ENCODE peak calls at places on chromosome 20, in five cellular contexts. A is H1, X is transverse colon, N is prostate gland, Y is hepatocyte. I is an unnamed sample.

GRCh38 chr20:35312348-35312747 is 20.1 kb upstream of the FAM83C start:
- DNase-seq in N (no peak), X (no peak), A (no peak), Y (no peak), I (peak)

GRCh38 chr20:61796738-61797137 is 268.9 kb downstream of the TAF4 start:
- DNase-seq in X (no peak), A (no peak), Y (no peak), N (no peak), I (no peak)

GRCh38 chr20:3041818-3042504 is 1.5 kb upstream of the GNRH2 start:
- DNase-seq in A (no peak), N (no peak), Y (no peak), X (no peak), I (no peak)

GRCh38 chr20:1840865-1841553 is 54.2 kb upstream of the SIRPA start:
- DNase-seq in X (no peak), N (no peak), Y (no peak), A (no peak), I (no peak)

GRCh38 chr20:53447271-53447670 is 146.4 kb downstream of the ZNF217 start:
- DNase-seq in Y (no peak), N (no peak), A (no peak), X (no peak), I (no peak)

GRCh38 chr20:58890454-58891075 is 38.0 kb downstream of the GNAS start:
- DNase-seq in X (peak), A (no peak), Y (no peak), N (peak), I (peak)

GRCh38 chr20:23606652-23607049 is 934 bp upstream of the CST9 start:
- DNase-seq in N (peak), A (peak), Y (peak), X (peak), I (peak)

GRCh38 chr20:46979603-46980241 is 85.1 kb downstream of the EYA2 start:
- DNase-seq in A (no peak), Y (no peak), N (no peak), X (no peak), I (no peak)

GRCh38 chr20:9021699-9022098 is 47.2 kb upstream of the PLCB4 start:
- DNase-seq in Y (peak), X (no peak), A (peak), N (no peak), I (no peak)

GRCh38 chr20:52975024-52975732 is 3.0 kb downstream of the TSHZ2 start:
- DNase-seq in A (no peak), X (no peak), Y (no peak), N (no peak), I (no peak)

GRCh38 chr20:23246682-23247664 is 103.6 kb upstream of the NXT1 start:
- DNase-seq in A (no peak), X (no peak), Y (no peak), N (no peak), I (no peak)

GRCh38 chr20:37411408-37412306 is 65.7 kb downstream of the SRC start:
- DNase-seq in Y (no peak), X (no peak), A (no peak), N (no peak), I (no peak)

GRCh38 chr20:48784273-48784641 is 43.5 kb downstream of the PREX1 start:
- DNase-seq in X (no peak), Y (no peak), A (no peak), N (no peak), I (no peak)

GRCh38 chr20:32536861-32537656 is 48.1 kb downstream of the NOL4L start:
- DNase-seq in A (no peak), N (no peak), X (peak), Y (peak), I (no peak)

GRCh38 chr20:50367104-50367674 is 143.0 kb upstream of the PTPN1 start:
- DNase-seq in A (no peak), X (no peak), N (no peak), Y (no peak), I (no peak)

GRCh38 chr20:32450484-32451061 is 92.4 kb downstream of the ASXL1 start:
- DNase-seq in N (no peak), X (no peak), Y (no peak), A (no peak), I (no peak)

GRCh38 chr20:31664696-31665354 is 27.1 kb downstream of the COX4I2 start:
- DNase-seq in X (peak), A (no peak), Y (no peak), N (peak), I (no peak)

DNA sequence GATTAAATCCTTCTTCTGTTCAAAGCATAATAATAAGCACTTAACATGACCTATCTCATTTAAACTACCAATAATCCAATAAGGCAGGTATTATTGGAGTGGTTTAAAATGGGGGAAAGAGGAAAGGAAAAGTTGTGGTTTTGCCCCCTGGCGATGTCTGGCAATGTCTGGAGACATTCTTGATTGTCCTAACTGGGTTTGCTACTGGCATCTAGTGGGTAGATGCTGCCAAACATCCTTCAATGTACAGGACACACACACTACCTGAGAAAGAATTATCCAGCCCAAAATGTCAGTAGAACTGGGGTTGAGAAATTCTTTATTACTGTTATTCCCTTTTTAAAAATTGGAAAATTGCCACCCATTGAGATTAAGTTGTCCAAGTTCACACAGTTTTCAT is 25.2 kb upstream of the SRSF6 start:
- DNase-seq in N (no peak), X (no peak), A (no peak), Y (no peak), I (no peak)
- TF ChIP-seq CTCF in N (no peak), X (no peak), A (peak), Y (no peak), I (no peak)

DNA sequence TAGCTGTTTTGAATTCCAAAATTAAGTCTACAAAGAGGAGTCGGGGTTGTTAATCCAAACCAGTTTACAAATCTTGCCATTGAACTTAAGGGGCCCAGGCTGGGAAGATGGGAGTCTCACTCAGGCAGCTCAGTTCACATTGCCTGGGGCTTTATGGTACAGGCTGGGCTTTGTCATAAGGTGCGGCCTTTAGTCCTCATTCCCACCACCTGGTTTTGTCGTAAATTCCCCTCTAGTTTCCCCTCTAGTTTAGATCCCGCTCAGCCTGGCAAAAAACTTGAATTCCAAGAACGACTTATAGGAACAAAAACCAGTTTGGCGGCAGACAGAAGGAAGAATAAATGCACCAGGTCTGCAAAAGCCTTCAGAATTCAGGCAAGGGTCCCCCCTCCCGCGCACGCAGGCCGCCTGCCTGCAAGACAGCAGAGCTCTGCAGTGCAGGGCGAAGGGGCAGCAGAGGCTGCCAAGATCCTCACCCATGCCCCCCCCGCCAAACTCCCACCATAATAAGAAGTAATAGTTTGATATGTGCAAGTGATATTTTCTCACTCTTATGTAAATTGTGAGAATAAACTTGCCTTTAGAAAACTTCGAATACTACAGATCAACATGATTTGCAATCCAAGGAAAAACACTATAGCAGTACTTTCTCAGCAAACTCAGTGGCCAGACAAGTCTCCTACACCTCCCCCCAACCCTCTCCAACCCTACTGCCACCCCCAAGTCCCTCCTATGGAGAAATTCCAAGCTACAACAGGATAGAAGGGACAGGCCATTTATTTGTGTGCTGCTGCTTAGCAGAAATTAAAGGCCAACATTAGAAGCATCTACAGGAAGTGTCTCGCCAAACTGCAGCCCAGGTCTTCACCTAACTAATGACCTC is 4.0 kb downstream of the BMP7 start:
- DNase-seq in Y (no peak), A (no peak), N (no peak), X (no peak), I (no peak)
- H3K4me3 ChIP-seq in Y (no peak), A (no peak), N (no peak), X (no peak), I (no peak)

DNA sequence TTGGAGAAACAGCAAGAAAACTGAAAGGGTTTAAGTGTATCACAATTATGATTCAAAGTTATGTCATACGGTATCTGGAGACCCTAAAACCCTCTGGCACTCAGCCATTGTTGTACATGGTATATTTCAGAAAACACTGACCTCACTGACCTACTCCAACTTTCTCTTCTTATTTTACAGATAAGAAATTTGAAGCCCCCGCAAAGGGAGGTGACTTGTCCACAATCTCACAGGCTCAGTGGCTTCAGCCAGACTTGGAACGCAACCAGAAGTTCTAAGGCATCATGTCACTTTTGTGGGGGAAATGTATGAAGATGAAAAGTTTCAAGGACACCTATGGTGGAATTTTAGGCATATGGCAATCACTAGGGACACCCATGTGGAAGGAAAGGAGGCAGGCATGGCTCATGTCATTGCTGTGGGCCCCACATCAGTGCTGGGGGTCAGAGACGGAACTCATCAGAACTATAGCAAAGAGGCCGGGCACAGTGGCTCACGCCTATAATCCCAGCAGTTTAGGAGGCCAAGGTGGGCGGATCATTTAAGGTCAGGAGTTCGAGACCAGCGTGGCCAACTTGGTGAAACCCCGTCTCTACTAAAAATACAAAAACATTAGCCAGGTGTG is 5.2 kb upstream of the TRIB3 start:
- DNase-seq in X (no peak), A (no peak), N (no peak), Y (no peak), I (no peak)
- TF ChIP-seq CTCF in X (no peak), A (no peak), N (no peak), Y (no peak), I (no peak)

DNA sequence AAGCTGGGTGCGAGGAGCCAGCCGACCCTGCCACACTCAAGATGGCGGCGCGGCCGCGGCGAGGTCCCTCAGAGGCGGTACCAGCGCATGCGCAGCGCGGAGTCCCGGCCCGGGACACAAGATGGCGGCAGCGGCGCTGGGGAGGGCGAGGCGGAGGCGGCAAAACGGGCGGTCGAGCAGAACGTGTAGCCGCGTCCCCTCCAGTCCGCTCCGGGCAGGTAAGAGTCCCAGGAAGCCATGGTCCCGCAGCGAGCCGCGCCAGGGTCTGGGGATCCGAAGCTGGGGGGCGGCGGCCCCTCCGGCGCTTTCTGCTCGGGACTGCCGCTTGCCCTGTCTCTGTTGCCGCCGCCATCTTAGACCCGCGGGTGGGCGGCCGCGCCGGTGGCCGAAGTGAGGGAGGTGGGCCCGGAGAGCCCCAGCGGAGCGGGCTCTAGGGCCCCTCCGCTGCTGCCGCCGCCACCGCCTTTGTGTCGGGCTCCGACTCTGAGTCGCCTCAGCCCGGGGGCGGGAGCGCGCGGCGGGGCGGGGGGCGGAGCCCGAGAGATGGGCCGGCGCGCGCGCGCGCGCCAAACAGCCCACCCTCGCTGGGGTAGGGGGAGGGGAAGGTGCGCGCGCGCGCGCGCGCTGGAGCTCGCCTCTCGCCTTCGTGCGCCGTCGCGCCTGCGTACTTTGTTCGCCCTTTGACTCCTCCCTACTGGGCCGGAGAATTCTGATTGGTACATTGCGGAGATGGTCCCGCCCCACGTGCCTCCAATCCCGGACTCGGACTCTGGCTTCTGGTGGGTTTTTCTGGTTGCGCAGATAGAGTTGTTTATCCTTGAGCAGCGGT is at the start of gene PCIF1:
- DNase-seq in X (peak), Y (peak), N (peak), A (peak), I (peak)
- H3K4me3 ChIP-seq in X (peak), Y (peak), N (peak), A (peak), I (peak)

DNA sequence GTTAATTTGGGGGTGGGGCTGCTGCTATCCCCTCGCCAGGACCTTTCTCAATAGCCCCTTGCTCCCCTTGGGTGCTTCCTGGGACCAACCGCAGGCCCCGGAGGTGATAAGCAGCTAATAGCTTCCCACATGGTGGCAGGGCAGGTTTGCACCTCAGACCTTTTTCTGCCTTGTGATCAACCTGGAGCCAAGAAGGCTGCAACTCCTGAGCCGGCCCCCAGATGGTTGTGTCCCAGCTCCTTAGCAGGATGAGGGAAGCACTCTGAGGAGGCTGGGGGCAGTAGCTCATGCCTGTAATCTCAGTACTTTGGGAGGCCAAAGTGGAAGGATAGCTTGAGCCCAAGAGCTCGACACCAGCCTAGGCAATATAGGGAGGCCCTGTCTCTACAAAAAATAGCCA is 85.5 kb downstream of the BMP7 start:
- DNase-seq in X (no peak), Y (no peak), A (no peak), N (no peak), I (no peak)
- TF ChIP-seq CTCF in X (no peak), Y (no peak), A (peak), N (no peak), I (no peak)

DNA sequence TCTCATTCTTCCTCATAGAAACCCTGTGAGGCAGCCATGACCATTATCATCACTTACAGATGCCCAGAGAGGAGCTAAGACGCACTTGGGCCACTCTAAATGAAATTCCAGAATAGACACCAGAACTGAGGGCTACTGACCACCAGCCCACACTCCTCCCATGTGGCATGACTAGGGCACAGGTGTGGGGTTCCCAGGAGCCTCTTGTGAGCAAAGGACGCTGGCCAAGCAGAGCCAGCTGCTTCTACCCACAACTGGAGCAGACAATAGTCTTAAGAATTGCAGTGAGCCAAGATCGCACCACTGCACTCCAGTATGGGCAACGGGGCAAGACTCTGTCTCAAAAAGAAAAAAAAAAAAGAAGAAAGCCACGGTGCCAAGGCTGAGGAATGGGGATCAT is 10.0 kb downstream of the AHCY start:
- DNase-seq in N (no peak), Y (no peak), A (no peak), X (no peak), I (no peak)
- H3K4me3 ChIP-seq in N (no peak), Y (no peak), A (no peak), X (no peak), I (no peak)

I was measured in HFF-Myc.